ENCODE peak calls at places on chromosomes 2 and 18, in eight cellular contexts. B is IMR-90; V is BJ; N is iPS-NIHi11; F is activated CD8-positive, alpha-beta memory T cell treated with anti-CD3 and anti-CD28 coated beads for 24 hours; J is Jurkat, Clone E6-1; Z is activated T-cell treated with anti-CD3 and anti-CD28 coated beads, Interleukin-2, amount 50 U/mL, for 4 hours; R is GM12865. O is an unnamed sample.
A peak's percentile ranks its signal among the peaks of the same experiment; 100 is the strongest.

GRCh38 chr2:42103829-42104228 is 56.0 kb downstream of the PKDCC start:
- DNase-seq in B (no peak), V (no peak), N (no peak), F (peak; percentile 50), J (no peak), Z (no peak), R (no peak), O (no peak)

GRCh38 chr2:119377266-119377972 is 10.6 kb downstream of the DBI start:
- DNase-seq in B (no peak), V (no peak), N (no peak), F (peak; percentile 35), J (no peak), Z (no peak), R (no peak), O (peak; percentile 94)

GRCh38 chr2:43136862-43137261 is 89.5 kb downstream of the ZFP36L2 start:
- DNase-seq in B (no peak), V (no peak), N (no peak), F (peak; percentile 83), J (peak; percentile 98), Z (peak; percentile 76), R (peak; percentile 47), O (no peak)

GRCh38 chr18:183769-184168 is 25.4 kb downstream of the USP14 start:
- DNase-seq in B (no peak), V (no peak), N (no peak), F (no peak), J (no peak), Z (no peak), R (no peak), O (no peak)

GRCh38 chr2:238947920-238948710 is 100.2 kb downstream of the TWIST2 start:
- DNase-seq in B (peak; percentile 97), V (peak; percentile 72), N (no peak), F (peak; percentile 35), J (no peak), Z (no peak), R (peak; percentile 24), O (peak; percentile 98)

GRCh38 chr2:38428940-38429339 is 51.9 kb upstream of the ATL2 start:
- DNase-seq in B (no peak), V (no peak), N (no peak), F (no peak), J (no peak), Z (no peak), R (no peak), O (no peak)

GRCh38 chr2:152407204-152407721 is 72.3 kb downstream of the FMNL2 start:
- DNase-seq in B (peak; percentile 54), V (no peak), N (peak; percentile 78), F (no peak), J (no peak), Z (no peak), R (peak; percentile 84), O (no peak)

GRCh38 chr2:38601463-38602135 is 1.1 kb downstream of the HNRNPLL start:
- DNase-seq in B (peak; percentile 39), V (no peak), N (no peak), F (no peak), J (no peak), Z (no peak), R (no peak), O (no peak)

GRCh38 chr2:131431336-131431735 is 44.6 kb upstream of the TUBA3D start:
- DNase-seq in B (peak; percentile 54), V (no peak), N (no peak), F (no peak), J (no peak), Z (no peak), R (no peak), O (no peak)

GRCh38 chr2:12300927-12301326 is 415.8 kb upstream of the TRIB2 start:
- DNase-seq in B (peak; percentile 37), V (no peak), N (no peak), F (no peak), J (no peak), Z (no peak), R (no peak), O (no peak)

GRCh38 chr2:237951878-237952277 is 14.9 kb upstream of the UBE2F start:
- DNase-seq in B (no peak), V (no peak), N (no peak), F (no peak), J (no peak), Z (no peak), R (no peak), O (no peak)